ENCODE peak calls at places on chromosomes 11 and 22, in ten cellular contexts. O is tibial artery; F is Caco-2; Y is IMR-90; R is psoas muscle; M is heart right ventricle; Q is body of pancreas; X is heart left ventricle; D is Peyer's patch; B is CD8-positive, alpha-beta T cell. C is an unnamed sample.

GRCh38 chr22:27113211-27114030 is 456.0 kb downstream of the MIAT start:
- DNase-seq in O (peak), F (peak), Y (peak), R (peak), M (peak), Q (peak), X (peak), D (peak), B (no peak), C (no peak)

GRCh38 chr11:58301576-58301975 is 33.5 kb upstream of the OR10W1 start:
- DNase-seq in O (no peak), F (no peak), Y (peak), R (no peak), M (no peak), Q (no peak), X (no peak), D (no peak), B (no peak), C (no peak)

GRCh38 chr11:37372667-37373066 is 774.6 kb upstream of the RAG2 start:
- DNase-seq in O (no peak), F (no peak), Y (no peak), R (no peak), M (no peak), Q (no peak), X (no peak), D (no peak), B (no peak), C (no peak)

GRCh38 chr11:110176366-110177056 is 83.3 kb downstream of the ZC3H12C start:
- DNase-seq in O (no peak), F (no peak), Y (peak), R (no peak), M (no peak), Q (no peak), X (no peak), D (no peak), B (no peak), C (no peak)

GRCh38 chr11:121466063-121466794 is 13.5 kb upstream of the SORL1-AS1 start:
- DNase-seq in O (peak), F (peak), Y (peak), R (peak), M (peak), Q (peak), X (peak), D (peak), B (peak), C (peak)

GRCh38 chr11:72574534-72575460 is 99.4 kb downstream of the PDE2A start:
- DNase-seq in O (peak), F (no peak), Y (no peak), R (no peak), M (no peak), Q (no peak), X (no peak), D (no peak), B (no peak), C (no peak)

GRCh38 chr11:17986007-17986710 is 26.7 kb downstream of the SERGEF start:
- DNase-seq in O (peak), F (no peak), Y (peak), R (peak), M (no peak), Q (no peak), X (peak), D (no peak), B (no peak), C (no peak)

GRCh38 chr11:31442086-31442485 is 67.3 kb downstream of the IMMP1L start:
- DNase-seq in O (no peak), F (no peak), Y (no peak), R (no peak), M (no peak), Q (no peak), X (no peak), D (no peak), B (no peak), C (no peak)

GRCh38 chr11:121446752-121447156 is 5.4 kb upstream of the SORL1 start:
- DNase-seq in O (no peak), F (no peak), Y (peak), R (no peak), M (no peak), Q (no peak), X (no peak), D (no peak), B (no peak), C (no peak)

GRCh38 chr11:67374571-67375276 is 1.3 kb upstream of the CLCF1 start:
- DNase-seq in O (no peak), F (no peak), Y (no peak), R (no peak), M (no peak), Q (peak), X (no peak), D (no peak), B (no peak), C (no peak)

GRCh38 chr11:36304349-36304748 is 8.3 kb downstream of the PRR5L start:
- DNase-seq in O (no peak), F (no peak), Y (peak), R (no peak), M (no peak), Q (no peak), X (no peak), D (no peak), B (no peak), C (no peak)

GRCh38 chr11:67407700-67408163 is 3.8 kb downstream of the TBC1D10C start:
- DNase-seq in O (no peak), F (no peak), Y (no peak), R (no peak), M (no peak), Q (no peak), X (no peak), D (no peak), B (no peak), C (no peak)

GRCh38 chr11:13290221-13290980 is 12.8 kb downstream of the BMAL1 start:
- DNase-seq in O (no peak), F (no peak), Y (no peak), R (no peak), M (no peak), Q (no peak), X (no peak), D (no peak), B (no peak), C (no peak)

GRCh38 chr11:17498475-17498874 is 21.8 kb upstream of the ABCC8 start:
- DNase-seq in O (no peak), F (no peak), Y (no peak), R (no peak), M (no peak), Q (no peak), X (no peak), D (no peak), B (no peak), C (no peak)

GRCh38 chr22:28594784-28595324 is 84.8 kb downstream of the TTC28 start:
- DNase-seq in O (no peak), F (no peak), Y (peak), R (no peak), M (no peak), Q (no peak), X (no peak), D (no peak), B (no peak), C (no peak)

GRCh38 chr11:68148071-68148805 is 27.1 kb upstream of the CHKA start:
- DNase-seq in O (no peak), F (no peak), Y (no peak), R (no peak), M (no peak), Q (no peak), X (no peak), D (no peak), B (no peak), C (no peak)

GRCh38 chr11:65546217-65546958 is 11.8 kb downstream of the LTBP3 start:
- DNase-seq in O (peak), F (peak), Y (no peak), R (peak), M (peak), Q (peak), X (peak), D (peak), B (peak), C (no peak)

GRCh38 chr11:71580057-71581003 is 2.3 kb downstream of the KRTAP5-11 start:
- DNase-seq in O (peak), F (peak), Y (peak), R (peak), M (peak), Q (peak), X (peak), D (peak), B (no peak), C (peak)

GRCh38 chr22:39352301-39352867 is 2.6 kb downstream of the SYNGR1 start:
- DNase-seq in O (no peak), F (no peak), Y (no peak), R (no peak), M (no peak), Q (no peak), X (no peak), D (no peak), B (no peak), C (no peak)

GRCh38 chr11:120622189-120622912 is 110.8 kb downstream of the GRIK4 start:
- DNase-seq in O (no peak), F (no peak), Y (no peak), R (no peak), M (no peak), Q (no peak), X (peak), D (no peak), B (no peak), C (no peak)

GRCh38 chr11:120324932-120325810 is at the start of gene TLCD5:
- DNase-seq in O (peak), F (peak), Y (peak), R (peak), M (peak), Q (peak), X (peak), D (no peak), B (no peak), C (no peak)

GRCh38 chr11:398826-399225 is 4.8 kb downstream of the PKP3 start:
- DNase-seq in O (no peak), F (no peak), Y (no peak), R (no peak), M (no peak), Q (no peak), X (peak), D (no peak), B (no peak), C (no peak)

GRCh38 chr11:95254139-95254704 is 23.2 kb upstream of the SESN3 start:
- DNase-seq in O (peak), F (peak), Y (peak), R (peak), M (peak), Q (peak), X (peak), D (peak), B (peak), C (peak)

GRCh38 chr11:45590743-45591142 is 74.7 kb downstream of the CHST1 start:
- DNase-seq in O (peak), F (no peak), Y (no peak), R (no peak), M (peak), Q (no peak), X (no peak), D (no peak), B (no peak), C (peak)

DNA sequence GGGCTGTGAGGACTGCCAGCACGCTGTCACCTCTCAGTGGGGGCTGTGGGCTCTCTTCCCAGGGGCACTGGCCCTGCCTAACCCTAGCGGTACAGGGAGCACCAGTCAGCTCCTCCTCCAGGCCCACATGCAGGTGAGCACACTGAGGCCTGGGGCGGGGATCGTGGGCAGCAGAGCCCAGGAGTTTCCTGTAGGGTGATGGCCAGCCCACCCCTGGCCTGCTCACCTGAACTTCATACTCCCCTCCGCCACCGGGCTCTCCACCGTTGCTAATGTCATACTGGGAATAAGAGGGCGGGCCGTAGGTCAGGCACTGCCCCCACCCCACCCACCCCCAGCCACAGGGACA is 10.0 kb upstream of the TREH start:
- DNase-seq in O (no peak), F (no peak), Y (no peak), R (no peak), M (no peak), Q (no peak), X (no peak), D (no peak), B (no peak), C (no peak)
- TF ChIP-seq CTCF in O (no peak), F (no peak), Y (no peak), R (no peak), M (no peak), Q (no peak), X (no peak), D (no peak), B (no peak), C (no peak)

GRCh38 chr22:45212992-45213751 is 27.5 kb downstream of the KIAA0930 start:
- DNase-seq in O (peak), F (no peak), Y (peak), R (peak), M (peak), Q (no peak), X (peak), D (no peak), B (no peak), C (no peak)
- H3K4me3 ChIP-seq in O (peak), F (no peak), Y (peak), R (peak), M (no peak), Q (no peak), X (peak), D (no peak), B (no peak), C (no peak)

GRCh38 chr11:134015541-134015940 is 53.3 kb upstream of the JAM3 start:
- DNase-seq in O (no peak), F (no peak), Y (no peak), R (no peak), M (peak), Q (no peak), X (peak), D (no peak), B (no peak), C (no peak)
- TF ChIP-seq CTCF in O (no peak), F (no peak), Y (no peak), R (no peak), M (no peak), Q (no peak), X (no peak), D (no peak), B (no peak), C (no peak)

DNA sequence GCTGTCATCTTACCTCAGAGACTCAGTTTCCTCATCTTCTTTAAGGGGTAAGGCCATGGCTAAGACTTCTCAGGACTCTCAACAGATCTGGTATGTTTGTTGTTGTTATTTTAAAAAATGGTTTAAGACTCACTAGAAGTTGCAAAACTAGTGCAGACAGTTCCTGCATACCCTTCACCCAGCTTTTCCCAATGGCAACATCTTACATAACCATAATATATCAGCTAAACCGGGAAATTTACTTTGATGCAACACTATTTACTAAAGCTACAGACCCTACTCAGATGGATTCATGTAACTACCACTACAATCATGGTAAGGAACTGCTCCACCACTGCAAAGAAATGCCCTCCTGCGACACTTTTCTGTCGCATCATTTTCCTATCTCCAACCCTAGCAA is 20.4 kb downstream of the LGR4 start:
- DNase-seq in O (no peak), F (no peak), Y (no peak), R (no peak), M (no peak), Q (no peak), X (no peak), D (no peak), B (no peak), C (no peak)
- H3K4me3 ChIP-seq in O (no peak), F (no peak), Y (no peak), R (no peak), M (no peak), Q (no peak), X (no peak), D (no peak), B (no peak), C (no peak)

DNA sequence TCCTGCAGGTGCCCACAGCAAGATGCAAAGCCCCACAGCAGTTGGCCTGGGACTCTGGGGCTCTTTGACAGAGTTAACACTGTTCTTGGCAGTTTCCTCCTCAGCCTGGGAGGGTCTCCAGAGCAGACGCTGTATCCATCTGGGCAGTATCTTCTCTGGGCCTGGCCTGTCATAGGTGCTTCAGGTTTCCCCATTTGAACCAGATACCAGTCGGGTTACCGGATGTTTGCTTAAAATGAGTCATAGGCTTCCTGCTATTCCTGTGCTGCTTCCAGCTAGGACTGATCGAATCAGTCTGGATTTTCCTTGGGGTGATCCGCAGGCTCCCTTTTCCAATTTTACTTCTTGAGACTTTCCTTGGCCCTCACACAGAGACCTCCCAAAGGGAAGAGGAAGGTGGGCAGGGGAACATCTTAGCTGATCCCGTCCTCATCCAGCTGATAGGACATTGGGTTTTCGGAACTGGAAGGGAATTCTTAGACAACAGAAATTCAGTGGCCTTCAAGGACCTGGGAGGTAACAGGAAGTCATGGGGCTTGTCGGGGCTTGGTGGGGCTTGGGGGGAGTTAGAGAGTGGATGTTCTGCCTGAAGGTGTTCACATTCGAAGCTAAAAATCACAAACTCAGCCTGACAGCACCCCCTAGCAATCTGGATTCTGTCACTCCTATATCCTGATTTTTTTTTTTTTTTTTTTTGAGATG is 2.4 kb upstream of the RANGAP1 start:
- DNase-seq in O (no peak), F (peak), Y (peak), R (no peak), M (peak), Q (peak), X (no peak), D (no peak), B (no peak), C (peak)
- TF ChIP-seq CTCF in O (no peak), F (no peak), Y (no peak), R (no peak), M (no peak), Q (no peak), X (no peak), D (no peak), B (no peak), C (no peak)

C was measured in LNCaP clone FGC.